ENCODE peak calls at places on chromosomes 11 and 22, in six cellular contexts. I is HepG2, O is HCT116, M is H1, H is SK-N-SH, S is K562. Z is an unnamed sample.

GRCh38 chr11:11545285-11546275 is 76.2 kb downstream of the GALNT18 start:
- DNase-seq in O (no peak), S (no peak), H (no peak), I (no peak), M (no peak), Z (no peak)

GRCh38 chr11:103582351-103582909 is 454.0 kb upstream of the DDI1 start:
- DNase-seq in S (no peak), M (no peak), H (no peak), O (no peak), I (no peak), Z (no peak)

GRCh38 chr11:94706211-94706610 is 61.9 kb upstream of the AMOTL1 start:
- DNase-seq in M (no peak), S (no peak), H (no peak), O (no peak), I (no peak), Z (peak)

GRCh38 chr11:4467043-4467442 is 15.4 kb upstream of the OR52K1 start:
- DNase-seq in S (no peak), H (no peak), O (no peak), M (no peak), I (no peak), Z (no peak)

GRCh38 chr11:115501895-115502589 is 2.2 kb downstream of the CADM1 start:
- DNase-seq in I (peak), S (no peak), O (no peak), M (no peak), H (peak), Z (no peak)

GRCh38 chr11:95338430-95338991 is 107.5 kb upstream of the SESN3 start:
- DNase-seq in O (no peak), M (peak), S (no peak), I (no peak), H (no peak), Z (no peak)

GRCh38 chr11:35905901-35906661 is 37.8 kb upstream of the LDLRAD3 start:
- DNase-seq in S (no peak), I (no peak), H (no peak), O (no peak), M (no peak), Z (no peak)

GRCh38 chr11:131999084-131999483 is 628.7 kb downstream of the NTM start:
- DNase-seq in S (no peak), H (no peak), M (no peak), I (no peak), O (no peak), Z (no peak)

GRCh38 chr11:12694182-12694531 is 19.9 kb downstream of the TEAD1 start:
- DNase-seq in M (no peak), O (no peak), I (no peak), H (no peak), S (no peak), Z (no peak)

GRCh38 chr22:50252081-50253045 is 1.3 kb upstream of the HDAC10 start:
- DNase-seq in H (peak), I (peak), O (no peak), M (peak), S (no peak), Z (peak)

GRCh38 chr22:20758688-20759087 is 15.2 kb upstream of the SERPIND1 start:
- DNase-seq in I (peak), O (no peak), M (no peak), H (peak), S (no peak), Z (peak)

GRCh38 chr11:120977470-120977869 is 46.4 kb upstream of the TBCEL start:
- DNase-seq in M (no peak), S (no peak), O (no peak), I (no peak), H (no peak), Z (no peak)

GRCh38 chr11:134224710-134225662 is 515 bp downstream of the VPS26B start:
- DNase-seq in M (no peak), H (peak), S (peak), O (no peak), I (peak), Z (peak)

GRCh38 chr11:43327987-43328386 is 16.2 kb downstream of the API5 start:
- DNase-seq in S (peak), O (no peak), I (peak), M (no peak), H (no peak), Z (no peak)

GRCh38 chr11:78560826-78561484 is 13.7 kb downstream of the NARS2 start:
- DNase-seq in O (no peak), M (no peak), I (peak), S (no peak), H (no peak), Z (no peak)

GRCh38 chr11:121282886-121283502 is 9.6 kb upstream of the SC5D start:
- DNase-seq in H (no peak), S (no peak), O (no peak), M (no peak), I (no peak), Z (no peak)

GRCh38 chr11:62909107-62909894 is 11.9 kb downstream of the CHRM1 start:
- DNase-seq in H (peak), O (peak), S (peak), I (peak), M (peak), Z (peak)

GRCh38 chr22:17007257-17007656 is 765 bp downstream of the GAB4 start:
- DNase-seq in S (no peak), I (no peak), M (peak), H (no peak), O (no peak), Z (no peak)

GRCh38 chr22:49461674-49462073 is 366.0 kb downstream of the BRD1 start:
- DNase-seq in I (no peak), H (no peak), M (no peak), S (no peak), O (no peak), Z (no peak)

GRCh38 chr22:29152381-29153138 is 53.1 kb upstream of the EMID1 start:
- DNase-seq in O (no peak), S (peak), M (no peak), H (no peak), I (no peak), Z (no peak)

GRCh38 chr11:60159868-60160267 is 23.0 kb downstream of the MS4A6A start:
- DNase-seq in M (no peak), H (no peak), I (no peak), S (no peak), O (no peak), Z (no peak)

GRCh38 chr11:3199537-3200295 is 18.9 kb downstream of the MRGPRG start:
- DNase-seq in O (no peak), S (no peak), H (peak), I (no peak), M (no peak), Z (no peak)

GRCh38 chr22:42615092-42615859 is 593 bp upstream of the POLDIP3 start:
- DNase-seq in I (peak), S (peak), H (peak), M (peak), O (peak), Z (peak)

GRCh38 chr11:120137187-120137610 is 714 bp downstream of the TRIM29 start:
- DNase-seq in M (peak), I (no peak), O (no peak), S (no peak), H (peak), Z (no peak)

GRCh38 chr22:31488346-31488883 is 1.2 kb downstream of the EIF4ENIF1 start:
- DNase-seq in M (no peak), I (no peak), O (no peak), S (no peak), H (no peak), Z (no peak)

GRCh38 chr11:16099501-16099900 is 256.8 kb downstream of the SOX6 start:
- DNase-seq in M (no peak), H (no peak), S (no peak), O (no peak), I (no peak), Z (no peak)

GRCh38 chr11:29486301-29486700 is 530.5 kb downstream of the KCNA4 start:
- DNase-seq in I (no peak), H (no peak), S (no peak), O (no peak), M (no peak), Z (no peak)

GRCh38 chr11:19756675-19757475 is 44.2 kb downstream of the NAV2 start:
- DNase-seq in I (no peak), O (no peak), S (no peak), H (no peak), M (no peak), Z (no peak)

GRCh38 chr11:75078233-75078632 is 18.4 kb downstream of the OR2AT4 start:
- DNase-seq in I (no peak), H (no peak), O (peak), S (no peak), M (no peak), Z (no peak)

DNA sequence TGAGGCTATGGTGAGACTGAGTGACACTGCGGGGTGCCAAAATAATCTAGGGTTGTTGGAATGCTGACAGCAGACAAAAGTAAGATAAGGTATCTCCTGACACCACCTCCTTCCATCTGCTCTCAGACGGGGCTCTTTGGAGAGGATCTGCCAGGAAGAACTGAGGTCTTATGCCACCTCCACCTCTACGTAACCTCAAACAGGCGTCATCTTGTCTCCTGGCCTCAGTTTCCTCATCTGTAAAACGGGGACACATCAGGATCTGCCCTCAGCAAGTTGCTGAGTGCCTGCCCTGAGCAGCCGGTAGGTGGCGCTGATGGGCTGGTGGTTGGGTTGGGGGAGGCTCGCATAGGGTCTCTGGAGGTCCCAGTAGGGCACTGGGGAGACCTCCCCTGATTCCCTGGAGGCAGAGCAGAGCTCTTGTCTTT is 1.7 kb upstream of the MYEOV start:
- DNase-seq in H (no peak), M (peak), S (peak), I (no peak), O (no peak), Z (peak)
- TF ChIP-seq JUND in H (no peak), M (no peak), S (peak), I (no peak), O (no peak), Z (no peak)

DNA sequence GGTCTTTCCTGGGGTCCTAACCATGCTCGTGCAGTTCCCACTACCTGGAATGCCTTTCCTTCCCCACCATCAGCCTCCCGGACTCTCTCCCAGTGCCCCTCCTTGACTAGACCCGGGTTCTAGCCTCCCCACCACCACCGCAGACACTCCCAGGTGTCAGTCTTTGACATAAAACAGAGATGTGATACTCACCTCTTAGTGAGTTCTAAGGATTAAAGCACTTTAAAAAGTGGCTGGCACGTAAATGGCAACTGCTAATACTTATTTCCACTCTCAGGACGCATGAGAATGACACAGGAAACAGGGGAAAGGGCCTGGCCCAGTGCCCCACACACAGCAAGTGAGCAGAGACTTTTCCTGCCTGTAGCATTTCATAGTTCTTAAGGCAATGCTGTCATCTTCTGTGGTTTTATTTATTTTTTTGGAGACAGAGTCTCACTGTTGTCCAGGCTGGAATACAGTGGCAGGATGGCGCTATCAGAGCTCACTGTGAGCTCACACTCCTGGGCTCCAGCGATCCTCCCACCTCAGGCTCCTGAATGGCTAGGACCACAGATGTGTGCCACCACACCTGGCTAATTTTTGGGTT is 1.9 kb upstream of the SLC25A45 start:
- DNase-seq in S (no peak), I (no peak), H (no peak), M (no peak), O (no peak), Z (no peak)
- TF ChIP-seq JUND in S (no peak), I (no peak), H (no peak), M (no peak), O (no peak), Z (no peak)

DNA sequence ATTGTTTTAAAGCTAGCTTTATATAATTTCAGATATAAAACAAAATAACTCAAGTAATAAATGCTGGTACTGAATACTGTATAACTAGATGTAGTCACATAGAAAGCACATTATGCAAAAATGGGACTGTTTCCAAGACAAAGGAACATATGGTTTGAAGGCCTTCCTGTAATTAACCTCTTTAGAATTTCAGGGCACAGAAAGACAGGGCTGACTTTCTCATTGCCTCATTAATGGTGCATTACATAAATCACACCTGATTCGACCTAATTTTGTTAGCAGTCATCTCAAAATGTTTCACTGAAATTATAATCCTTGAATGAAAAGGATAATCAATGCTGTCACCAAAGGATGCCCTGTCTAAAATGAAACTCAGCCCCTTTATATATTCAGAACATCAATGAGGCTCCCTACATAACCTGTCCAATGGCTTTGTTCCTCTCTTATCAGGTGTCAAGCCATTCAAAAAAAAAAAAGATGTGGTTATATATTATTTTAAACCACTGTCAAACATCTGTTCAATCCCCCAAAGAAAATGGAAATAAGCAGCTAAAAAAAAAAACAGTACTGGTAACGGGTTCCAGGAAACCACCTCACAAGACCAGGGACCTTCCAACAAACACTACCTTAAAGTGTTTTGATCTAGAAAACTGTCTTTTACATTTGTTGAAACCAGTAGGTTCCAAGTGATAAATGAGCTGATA is 77.4 kb downstream of the FAM168A start:
- DNase-seq in I (no peak), S (no peak), H (peak), O (no peak), M (no peak), Z (no peak)
- TF ChIP-seq JUND in I (no peak), S (no peak), H (no peak), O (no peak), M (no peak), Z (no peak)

GRCh38 chr22:36961626-36962025 is 48.2 kb downstream of the CSF2RB start:
- DNase-seq in M (no peak), S (no peak), O (no peak), I (no peak), H (no peak), Z (no peak)
- TF ChIP-seq JUND in M (no peak), S (no peak), O (no peak), I (no peak), H (no peak), Z (no peak)

DNA sequence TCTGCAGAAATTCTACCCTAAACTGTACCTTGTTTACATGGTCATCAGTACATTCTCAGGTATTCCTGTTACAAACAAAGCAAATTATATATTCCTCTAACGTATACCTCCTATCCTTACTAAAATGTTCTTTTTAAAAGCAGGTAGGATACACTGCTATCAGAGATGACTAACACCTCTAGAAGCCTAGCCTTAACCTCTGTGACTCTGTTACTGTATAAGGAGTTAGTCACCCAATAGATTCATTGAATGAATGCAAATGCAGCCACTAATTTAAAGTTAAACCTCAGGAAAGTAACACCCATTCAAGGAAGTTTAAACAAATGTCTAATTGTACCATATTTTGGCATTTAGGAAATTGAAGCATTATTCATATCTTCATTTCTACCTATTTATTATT is 82.2 kb downstream of the FCHSD2 start:
- DNase-seq in I (no peak), H (no peak), O (no peak), S (no peak), M (no peak), Z (no peak)
- TF ChIP-seq JUND in I (no peak), H (no peak), O (no peak), S (no peak), M (no peak), Z (no peak)

GRCh38 chr22:27853404-27853803 is 51.8 kb upstream of the MN1 start:
- DNase-seq in H (no peak), I (no peak), S (no peak), O (no peak), M (no peak), Z (no peak)

GRCh38 chr22:27846910-27847309 is 45.4 kb upstream of the MN1 start:
- DNase-seq in I (no peak), S (no peak), O (no peak), H (no peak), M (peak), Z (no peak)

GRCh38 chr22:27848005-27848404 is 46.4 kb upstream of the MN1 start:
- DNase-seq in S (no peak), H (no peak), I (no peak), M (no peak), O (no peak), Z (no peak)

GRCh38 chr22:27851974-27852713 is 50.6 kb upstream of the MN1 start:
- DNase-seq in S (no peak), O (no peak), I (peak), M (no peak), H (peak), Z (no peak)

GRCh38 chr22:27850000-27850465 is 48.5 kb upstream of the MN1 start:
- DNase-seq in M (peak), H (no peak), S (no peak), O (no peak), I (peak), Z (no peak)
- TF ChIP-seq JUND in M (no peak), H (no peak), S (no peak), O (no peak), I (no peak), Z (no peak)

GRCh38 chr11:46026616-46027293 is 94.5 kb downstream of the PHF21A start:
- DNase-seq in I (no peak), S (no peak), H (no peak), O (no peak), M (no peak), Z (no peak)
- TF ChIP-seq JUND in I (no peak), S (no peak), H (peak), O (no peak), M (no peak), Z (no peak)

GRCh38 chr11:111454561-111455192 is 57.5 kb downstream of the BTG4 start:
- DNase-seq in S (peak), H (peak), I (peak), M (peak), O (no peak), Z (peak)

GRCh38 chr11:111456086-111456858 is 55.9 kb downstream of the BTG4 start:
- DNase-seq in S (no peak), H (peak), M (no peak), O (no peak), I (no peak), Z (no peak)

GRCh38 chr11:111456859-111457730 is 55.1 kb downstream of the BTG4 start:
- DNase-seq in O (no peak), M (no peak), S (no peak), I (no peak), H (peak), Z (no peak)

GRCh38 chr11:111457731-111458368 is 54.3 kb downstream of the BTG4 start:
- DNase-seq in O (no peak), M (no peak), H (peak), I (no peak), S (no peak), Z (no peak)

DNA sequence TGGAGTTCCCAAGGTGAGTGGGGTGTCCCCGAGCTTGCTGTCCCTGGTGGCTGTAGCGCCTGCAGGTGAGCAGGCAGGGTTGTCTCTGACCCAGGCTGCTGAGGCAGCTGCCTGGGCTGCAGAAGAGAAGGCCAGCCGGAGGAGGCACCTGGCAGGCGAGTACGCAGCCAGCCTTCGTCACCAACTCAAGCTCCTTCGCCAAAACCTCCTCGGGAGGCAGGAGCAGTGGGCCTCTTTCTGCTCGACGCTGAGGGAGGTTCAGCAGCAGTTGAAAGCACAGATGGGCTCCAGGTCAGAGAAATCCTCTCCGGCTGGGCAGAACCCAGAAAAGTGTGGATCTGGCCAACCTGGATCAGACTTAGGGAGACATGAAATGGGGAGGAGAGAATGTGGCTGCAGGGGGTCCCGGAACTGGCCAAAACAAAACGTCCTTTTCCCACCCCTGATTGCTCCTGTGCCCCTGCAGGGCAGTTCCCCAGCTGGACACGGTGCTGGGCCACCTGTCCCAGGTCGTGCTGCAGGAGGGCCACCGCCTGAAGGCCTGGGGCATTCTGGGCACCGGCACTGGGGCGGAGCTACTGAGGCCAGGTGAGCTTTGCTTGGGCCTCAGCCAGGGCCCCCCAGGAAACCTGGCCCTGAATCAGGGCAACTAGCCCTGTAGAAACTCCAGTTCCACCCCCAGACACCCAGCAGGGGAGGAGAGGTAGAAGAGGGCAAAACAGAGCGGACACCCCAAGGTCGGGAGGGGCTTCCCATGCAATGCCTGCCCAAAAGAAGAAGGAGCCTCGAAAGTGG is 56.7 kb downstream of the BTG4 start:
- DNase-seq in I (no peak), O (no peak), M (no peak), S (no peak), H (peak), Z (no peak)
- TF ChIP-seq JUND in I (no peak), O (no peak), M (no peak), S (no peak), H (no peak), Z (no peak)

Z was measured in T47D.